ENCODE peak calls at places on chromosomes 5 and 9, in six cellular contexts. O is fibroblast of villous mesenchyme, A is astrocyte of the spinal cord, G is hepatocyte, F is cardiac muscle cell, C is type B pancreatic cell. H is an unnamed sample.
A peak's percentile ranks its signal among the peaks of the same experiment; 100 is the strongest.

GRCh38 chr5:997001-997474 is 11.6 kb upstream of the NKD2 start:
- DNase-seq in O (peak; percentile 79), A (no peak), G (peak; percentile 70), F (peak; percentile 52), C (peak; percentile 57), H (no peak)

GRCh38 chr9:106713206-106713605 is 149.8 kb upstream of the ZNF462 start:
- DNase-seq in O (no peak), A (no peak), G (no peak), F (no peak), C (no peak), H (no peak)

GRCh38 chr5:113491022-113491421 is 2.8 kb upstream of the MCC start:
- DNase-seq in O (no peak), A (no peak), G (no peak), F (no peak), C (no peak), H (no peak)

GRCh38 chr5:88883566-88884434 is 816 bp upstream of the MEF2C start:
- DNase-seq in O (peak; percentile 76), A (peak; percentile 83), G (peak; percentile 68), F (peak; percentile 88), C (peak; percentile 68), H (peak; percentile 73)

GRCh38 chr5:123157797-123158528 is 68.9 kb downstream of the PRDM6 start:
- DNase-seq in O (peak; percentile 84), A (peak; percentile 88), G (peak; percentile 63), F (no peak), C (no peak), H (no peak)

GRCh38 chr5:56175465-56175864 is 57.7 kb downstream of the ANKRD55 start:
- DNase-seq in O (peak; percentile 96), A (peak; percentile 75), G (peak; percentile 64), F (peak; percentile 26), C (no peak), H (no peak)

GRCh38 chr9:113516840-113517577 is 53.5 kb downstream of the RGS3 start:
- DNase-seq in O (no peak), A (no peak), G (no peak), F (peak; percentile 43), C (no peak), H (peak; percentile 64)

GRCh38 chr9:135303280-135303647 is 176.3 kb upstream of the PPP1R26 start:
- DNase-seq in O (no peak), A (no peak), G (no peak), F (no peak), C (no peak), H (no peak)

GRCh38 chr9:73575071-73575470 is 423.4 kb downstream of the ANXA1 start:
- DNase-seq in O (no peak), A (no peak), G (no peak), F (no peak), C (no peak), H (no peak)

GRCh38 chr5:54017580-54017979 is 292.8 kb downstream of the ARL15 start:
- DNase-seq in O (no peak), A (no peak), G (no peak), F (no peak), C (no peak), H (no peak)

GRCh38 chr5:94086194-94086593 is 344.8 kb upstream of the POU5F2 start:
- DNase-seq in O (no peak), A (no peak), G (no peak), F (no peak), C (no peak), H (no peak)

GRCh38 chr9:32344551-32345182 is 39.8 kb upstream of the ACO1 start:
- DNase-seq in O (peak; percentile 23), A (peak; percentile 43), G (no peak), F (no peak), C (no peak), H (no peak)

GRCh38 chr5:1926471-1927341 is 44.0 kb upstream of the IRX4 start:
- DNase-seq in O (no peak), A (no peak), G (no peak), F (no peak), C (no peak), H (no peak)

GRCh38 chr9:35164711-35165110 is 2.9 kb downstream of the UNC13B start:
- DNase-seq in O (peak; percentile 29), A (peak; percentile 68), G (no peak), F (no peak), C (no peak), H (no peak)

GRCh38 chr5:77832938-77833337 is 56.8 kb upstream of the TBCA start:
- DNase-seq in O (no peak), A (no peak), G (no peak), F (no peak), C (no peak), H (no peak)

GRCh38 chr5:39394946-39395345 is 29.8 kb downstream of the DAB2 start:
- DNase-seq in O (peak; percentile 76), A (peak; percentile 68), G (no peak), F (no peak), C (no peak), H (no peak)

GRCh38 chr9:76359365-76359764 is 34.9 kb downstream of the RFK start:
- DNase-seq in O (no peak), A (no peak), G (no peak), F (no peak), C (no peak), H (no peak)

GRCh38 chr9:35960029-35960655 is 2.2 kb upstream of the OR2S2 start:
- DNase-seq in O (no peak), A (peak; percentile 53), G (no peak), F (no peak), C (no peak), H (no peak)

GRCh38 chr9:34988218-34989055 is 1.1 kb upstream of the DNAJB5 start:
- DNase-seq in O (peak; percentile 12), A (no peak), G (no peak), F (no peak), C (no peak), H (peak; percentile 39)

GRCh38 chr5:111511174-111512025 is 935 bp downstream of the STARD4 start:
- DNase-seq in O (peak; percentile 40), A (peak; percentile 45), G (peak; percentile 13), F (no peak), C (no peak), H (no peak)

GRCh38 chr9:90964101-90965020 is 162.7 kb downstream of the SYK start:
- DNase-seq in O (peak; percentile 33), A (peak; percentile 21), G (peak; percentile 47), F (no peak), C (peak; percentile 70), H (peak; percentile 42)
- TF ChIP-seq CTCF in O (peak; percentile 33), A (no peak), G (peak; percentile 22), F (peak; percentile 27), C (peak; percentile 19), H (no peak)

GRCh38 chr9:70052768-70053167 is 9.1 kb downstream of the MAMDC2 start:
- DNase-seq in O (no peak), A (no peak), G (no peak), F (no peak), C (no peak), H (no peak)
- TF ChIP-seq CTCF in O (no peak), A (no peak), G (no peak), F (no peak), C (no peak), H (no peak)

GRCh38 chr5:171588790-171589189 is 169.3 kb downstream of the FGF18 start:
- DNase-seq in O (no peak), A (no peak), G (no peak), F (no peak), C (peak; percentile 27), H (no peak)
- TF ChIP-seq CTCF in O (no peak), A (no peak), G (no peak), F (no peak), C (no peak), H (no peak)

DNA sequence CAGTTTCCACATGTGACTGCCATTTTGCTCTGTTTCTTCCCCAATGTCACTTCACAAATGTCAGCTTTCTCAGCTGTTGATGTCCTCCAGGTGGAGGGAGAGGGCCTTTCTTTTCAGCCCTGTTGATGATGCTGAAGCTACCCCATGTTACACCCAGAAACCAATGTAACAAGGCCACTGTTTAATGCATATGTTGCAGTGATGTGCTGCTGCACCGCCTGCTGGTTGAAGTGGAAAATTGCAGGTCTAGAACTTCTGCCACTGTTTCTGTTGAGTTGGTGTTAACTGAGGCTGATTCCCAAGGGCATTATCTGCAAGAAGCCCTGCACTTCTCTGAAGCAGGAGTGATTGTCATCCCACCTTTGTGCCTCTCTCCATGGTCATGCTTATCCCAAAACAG is 428.4 kb downstream of the KDM4C start:
- DNase-seq in O (no peak), A (no peak), G (no peak), F (no peak), C (no peak), H (no peak)
- TF ChIP-seq CTCF in O (peak; percentile 69), A (peak; percentile 76), G (peak; percentile 38), F (peak; percentile 62), C (peak; percentile 67), H (no peak)

GRCh38 chr9:110746211-110746930 is 77.8 kb downstream of the MUSK start:
- DNase-seq in O (peak; percentile 37), A (no peak), G (no peak), F (no peak), C (no peak), H (no peak)

GRCh38 chr9:110748251-110748893 is 79.8 kb downstream of the MUSK start:
- DNase-seq in O (no peak), A (no peak), G (no peak), F (no peak), C (no peak), H (no peak)

GRCh38 chr9:110753734-110754231 is 85.2 kb downstream of the MUSK start:
- DNase-seq in O (peak; percentile 74), A (peak; percentile 32), G (no peak), F (no peak), C (no peak), H (no peak)

GRCh38 chr9:110752766-110753165 is 84.2 kb downstream of the MUSK start:
- DNase-seq in O (peak; percentile 70), A (peak; percentile 94), G (no peak), F (no peak), C (no peak), H (no peak)

DNA sequence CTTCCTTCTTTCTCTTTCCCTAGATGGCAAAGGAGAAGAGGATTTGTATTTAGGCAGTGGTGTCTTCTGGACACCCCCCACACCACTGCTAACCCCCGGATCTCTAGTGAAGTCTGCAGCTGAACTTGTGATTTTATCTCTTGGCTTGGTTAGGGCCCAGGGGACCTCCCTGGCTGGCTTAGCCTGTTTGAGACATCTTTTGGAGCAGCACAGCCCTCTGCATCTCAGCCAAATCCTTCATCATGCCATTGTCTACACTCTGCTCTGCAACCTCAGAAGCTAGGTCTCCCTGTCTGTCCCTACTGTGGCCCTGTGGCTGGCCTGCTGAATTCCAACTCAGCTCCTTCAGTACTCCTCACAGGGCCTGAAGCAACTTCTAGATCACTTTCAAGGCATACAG is 81.7 kb downstream of the MUSK start:
- DNase-seq in O (no peak), A (no peak), G (no peak), F (no peak), C (no peak), H (no peak)
- TF ChIP-seq CTCF in O (no peak), A (no peak), G (no peak), F (no peak), C (no peak), H (no peak)

DNA sequence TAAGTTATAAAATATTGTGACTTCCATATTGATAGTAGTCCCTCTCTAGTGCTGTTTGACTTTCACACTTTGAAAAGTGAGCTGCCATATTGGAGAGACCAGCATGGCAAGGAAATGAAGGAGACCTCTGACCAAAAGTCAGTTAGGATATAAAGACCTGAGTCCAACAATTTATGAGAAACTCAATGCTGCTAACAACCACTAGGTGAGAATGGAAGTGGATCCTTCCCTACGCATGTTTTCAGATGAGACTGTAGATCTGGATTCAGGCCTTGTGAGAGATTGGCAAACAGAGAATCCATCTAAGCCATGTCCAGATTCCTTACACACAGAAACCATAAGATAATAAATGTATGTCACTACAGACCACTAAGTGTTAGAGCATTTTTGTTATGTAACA is 81.6 kb downstream of the CTNND2 start:
- DNase-seq in O (no peak), A (no peak), G (no peak), F (no peak), C (no peak), H (no peak)
- TF ChIP-seq CTCF in O (no peak), A (no peak), G (no peak), F (no peak), C (no peak), H (no peak)

H was measured in B cell.